ENCODE peak calls at places on chromosomes 7 and 10, in nine cellular contexts. One of them, this sample, is unnamed.

GRCh38 chr10:43479275-43479674 is 42.4 kb downstream of the ZNF487 start:
- DNase-seq in GM23248: peak
- DNase-seq in activated naive CD8-positive, alpha-beta T cell treated with anti-CD3 and anti-CD28 coated beads, Interleukin-2, amount 50 U/mL, for 24 hours: no peak
- DNase-seq in GM04504: peak
- DNase-seq in activated gamma-delta T cell: no peak
- DNase-seq in stimulated activated CD4-positive, alpha-beta T cell treated with anti-CD3 and anti-CD28 coated beads, Interleukin-1b, Interleukin-23, amount 100 ng/mL, for 24 hours: no peak
- DNase-seq in thoracic aorta: no peak
- DNase-seq in DMS153: no peak
- DNase-seq in NCI-H1092: no peak
- DNase-seq in this sample: peak

GRCh38 chr7:9504678-9505077 is 1071.3 kb downstream of the NXPH1 start:
- DNase-seq in GM23248: no peak
- DNase-seq in activated naive CD8-positive, alpha-beta T cell treated with anti-CD3 and anti-CD28 coated beads, Interleukin-2, amount 50 U/mL, for 24 hours: no peak
- DNase-seq in GM04504: no peak
- DNase-seq in activated gamma-delta T cell: no peak
- DNase-seq in stimulated activated CD4-positive, alpha-beta T cell treated with anti-CD3 and anti-CD28 coated beads, Interleukin-1b, Interleukin-23, amount 100 ng/mL, for 24 hours: no peak
- DNase-seq in thoracic aorta: no peak
- DNase-seq in DMS153: no peak
- DNase-seq in NCI-H1092: no peak
- DNase-seq in this sample: no peak

GRCh38 chr7:43758861-43759683 is 592 bp downstream of the BLVRA start:
- DNase-seq in GM23248: peak
- DNase-seq in activated naive CD8-positive, alpha-beta T cell treated with anti-CD3 and anti-CD28 coated beads, Interleukin-2, amount 50 U/mL, for 24 hours: peak
- DNase-seq in GM04504: peak
- DNase-seq in activated gamma-delta T cell: peak
- DNase-seq in stimulated activated CD4-positive, alpha-beta T cell treated with anti-CD3 and anti-CD28 coated beads, Interleukin-1b, Interleukin-23, amount 100 ng/mL, for 24 hours: peak
- DNase-seq in thoracic aorta: no peak
- DNase-seq in DMS153: no peak
- DNase-seq in NCI-H1092: peak
- DNase-seq in this sample: peak

GRCh38 chr7:44463169-44463808 is 27.2 kb downstream of the NUDCD3 start:
- DNase-seq in GM23248: peak
- DNase-seq in activated naive CD8-positive, alpha-beta T cell treated with anti-CD3 and anti-CD28 coated beads, Interleukin-2, amount 50 U/mL, for 24 hours: no peak
- DNase-seq in GM04504: no peak
- DNase-seq in activated gamma-delta T cell: no peak
- DNase-seq in stimulated activated CD4-positive, alpha-beta T cell treated with anti-CD3 and anti-CD28 coated beads, Interleukin-1b, Interleukin-23, amount 100 ng/mL, for 24 hours: no peak
- DNase-seq in thoracic aorta: no peak
- DNase-seq in DMS153: no peak
- DNase-seq in NCI-H1092: no peak
- DNase-seq in this sample: no peak

GRCh38 chr10:58625070-58625469 is 112.4 kb downstream of the BICC1 start:
- DNase-seq in GM23248: peak
- DNase-seq in activated naive CD8-positive, alpha-beta T cell treated with anti-CD3 and anti-CD28 coated beads, Interleukin-2, amount 50 U/mL, for 24 hours: no peak
- DNase-seq in GM04504: peak
- DNase-seq in activated gamma-delta T cell: no peak
- DNase-seq in stimulated activated CD4-positive, alpha-beta T cell treated with anti-CD3 and anti-CD28 coated beads, Interleukin-1b, Interleukin-23, amount 100 ng/mL, for 24 hours: no peak
- DNase-seq in thoracic aorta: no peak
- DNase-seq in DMS153: no peak
- DNase-seq in NCI-H1092: no peak
- DNase-seq in this sample: peak

GRCh38 chr7:130022115-130022514 is 29.1 kb downstream of the ZC3HC1 start:
- DNase-seq in GM23248: no peak
- DNase-seq in activated naive CD8-positive, alpha-beta T cell treated with anti-CD3 and anti-CD28 coated beads, Interleukin-2, amount 50 U/mL, for 24 hours: no peak
- DNase-seq in GM04504: no peak
- DNase-seq in activated gamma-delta T cell: no peak
- DNase-seq in stimulated activated CD4-positive, alpha-beta T cell treated with anti-CD3 and anti-CD28 coated beads, Interleukin-1b, Interleukin-23, amount 100 ng/mL, for 24 hours: no peak
- DNase-seq in thoracic aorta: no peak
- DNase-seq in DMS153: no peak
- DNase-seq in NCI-H1092: no peak
- DNase-seq in this sample: no peak

GRCh38 chr10:111113238-111113960 is 36.6 kb downstream of the ADRA2A start:
- DNase-seq in GM23248: no peak
- DNase-seq in activated naive CD8-positive, alpha-beta T cell treated with anti-CD3 and anti-CD28 coated beads, Interleukin-2, amount 50 U/mL, for 24 hours: no peak
- DNase-seq in GM04504: no peak
- DNase-seq in activated gamma-delta T cell: no peak
- DNase-seq in stimulated activated CD4-positive, alpha-beta T cell treated with anti-CD3 and anti-CD28 coated beads, Interleukin-1b, Interleukin-23, amount 100 ng/mL, for 24 hours: no peak
- DNase-seq in thoracic aorta: no peak
- DNase-seq in DMS153: no peak
- DNase-seq in NCI-H1092: no peak
- DNase-seq in this sample: no peak

GRCh38 chr7:138116156-138116555 is 39.9 kb downstream of the AKR1D1 start:
- DNase-seq in GM23248: peak
- DNase-seq in activated naive CD8-positive, alpha-beta T cell treated with anti-CD3 and anti-CD28 coated beads, Interleukin-2, amount 50 U/mL, for 24 hours: no peak
- DNase-seq in GM04504: no peak
- DNase-seq in activated gamma-delta T cell: no peak
- DNase-seq in stimulated activated CD4-positive, alpha-beta T cell treated with anti-CD3 and anti-CD28 coated beads, Interleukin-1b, Interleukin-23, amount 100 ng/mL, for 24 hours: no peak
- DNase-seq in thoracic aorta: no peak
- DNase-seq in DMS153: no peak
- DNase-seq in NCI-H1092: no peak
- DNase-seq in this sample: peak

GRCh38 chr7:24967696-24968095 is 12.3 kb downstream of the OSBPL3 start:
- DNase-seq in GM23248: no peak
- DNase-seq in activated naive CD8-positive, alpha-beta T cell treated with anti-CD3 and anti-CD28 coated beads, Interleukin-2, amount 50 U/mL, for 24 hours: no peak
- DNase-seq in GM04504: no peak
- DNase-seq in activated gamma-delta T cell: no peak
- DNase-seq in stimulated activated CD4-positive, alpha-beta T cell treated with anti-CD3 and anti-CD28 coated beads, Interleukin-1b, Interleukin-23, amount 100 ng/mL, for 24 hours: no peak
- DNase-seq in thoracic aorta: no peak
- DNase-seq in DMS153: no peak
- DNase-seq in NCI-H1092: no peak
- DNase-seq in this sample: no peak

GRCh38 chr7:21967500-21968099 is 21.9 kb upstream of the CDCA7L start:
- DNase-seq in GM23248: no peak
- DNase-seq in activated naive CD8-positive, alpha-beta T cell treated with anti-CD3 and anti-CD28 coated beads, Interleukin-2, amount 50 U/mL, for 24 hours: peak
- DNase-seq in GM04504: no peak
- DNase-seq in activated gamma-delta T cell: no peak
- DNase-seq in stimulated activated CD4-positive, alpha-beta T cell treated with anti-CD3 and anti-CD28 coated beads, Interleukin-1b, Interleukin-23, amount 100 ng/mL, for 24 hours: no peak
- DNase-seq in thoracic aorta: no peak
- DNase-seq in DMS153: no peak
- DNase-seq in NCI-H1092: no peak
- DNase-seq in this sample: no peak

GRCh38 chr7:1811850-1812692 is 142.0 kb downstream of the ELFN1 start:
- DNase-seq in GM23248: no peak
- DNase-seq in activated naive CD8-positive, alpha-beta T cell treated with anti-CD3 and anti-CD28 coated beads, Interleukin-2, amount 50 U/mL, for 24 hours: no peak
- DNase-seq in GM04504: no peak
- DNase-seq in activated gamma-delta T cell: no peak
- DNase-seq in stimulated activated CD4-positive, alpha-beta T cell treated with anti-CD3 and anti-CD28 coated beads, Interleukin-1b, Interleukin-23, amount 100 ng/mL, for 24 hours: no peak
- DNase-seq in thoracic aorta: no peak
- DNase-seq in DMS153: no peak
- DNase-seq in NCI-H1092: no peak
- DNase-seq in this sample: peak

GRCh38 chr10:1402821-1403507 is 334.4 kb downstream of the ADARB2 start:
- DNase-seq in GM23248: no peak
- DNase-seq in activated naive CD8-positive, alpha-beta T cell treated with anti-CD3 and anti-CD28 coated beads, Interleukin-2, amount 50 U/mL, for 24 hours: no peak
- DNase-seq in GM04504: no peak
- DNase-seq in activated gamma-delta T cell: no peak
- DNase-seq in stimulated activated CD4-positive, alpha-beta T cell treated with anti-CD3 and anti-CD28 coated beads, Interleukin-1b, Interleukin-23, amount 100 ng/mL, for 24 hours: no peak
- DNase-seq in thoracic aorta: no peak
- DNase-seq in DMS153: no peak
- DNase-seq in NCI-H1092: no peak
- DNase-seq in this sample: peak

GRCh38 chr10:30607814-30608213 is 21.7 kb downstream of the LYZL2 start:
- DNase-seq in GM23248: no peak
- DNase-seq in activated naive CD8-positive, alpha-beta T cell treated with anti-CD3 and anti-CD28 coated beads, Interleukin-2, amount 50 U/mL, for 24 hours: no peak
- DNase-seq in GM04504: no peak
- DNase-seq in activated gamma-delta T cell: no peak
- DNase-seq in stimulated activated CD4-positive, alpha-beta T cell treated with anti-CD3 and anti-CD28 coated beads, Interleukin-1b, Interleukin-23, amount 100 ng/mL, for 24 hours: no peak
- DNase-seq in thoracic aorta: no peak
- DNase-seq in DMS153: no peak
- DNase-seq in NCI-H1092: no peak
- DNase-seq in this sample: no peak

GRCh38 chr7:71497233-71497946 is 365.4 kb downstream of the GALNT17 start:
- DNase-seq in GM23248: no peak
- DNase-seq in activated naive CD8-positive, alpha-beta T cell treated with anti-CD3 and anti-CD28 coated beads, Interleukin-2, amount 50 U/mL, for 24 hours: no peak
- DNase-seq in GM04504: no peak
- DNase-seq in activated gamma-delta T cell: no peak
- DNase-seq in stimulated activated CD4-positive, alpha-beta T cell treated with anti-CD3 and anti-CD28 coated beads, Interleukin-1b, Interleukin-23, amount 100 ng/mL, for 24 hours: no peak
- DNase-seq in thoracic aorta: no peak
- DNase-seq in DMS153: no peak
- DNase-seq in NCI-H1092: no peak
- DNase-seq in this sample: no peak

GRCh38 chr10:16965740-16966447 is 148.7 kb upstream of the RSU1 start:
- DNase-seq in GM23248: peak
- DNase-seq in activated naive CD8-positive, alpha-beta T cell treated with anti-CD3 and anti-CD28 coated beads, Interleukin-2, amount 50 U/mL, for 24 hours: no peak
- DNase-seq in GM04504: peak
- DNase-seq in activated gamma-delta T cell: no peak
- DNase-seq in stimulated activated CD4-positive, alpha-beta T cell treated with anti-CD3 and anti-CD28 coated beads, Interleukin-1b, Interleukin-23, amount 100 ng/mL, for 24 hours: no peak
- DNase-seq in thoracic aorta: peak
- DNase-seq in DMS153: no peak
- DNase-seq in NCI-H1092: no peak
- DNase-seq in this sample: peak

GRCh38 chr10:100827819-100828743 is 82.7 kb downstream of the PAX2 start:
- DNase-seq in GM23248: peak
- DNase-seq in activated naive CD8-positive, alpha-beta T cell treated with anti-CD3 and anti-CD28 coated beads, Interleukin-2, amount 50 U/mL, for 24 hours: peak
- DNase-seq in GM04504: no peak
- DNase-seq in activated gamma-delta T cell: peak
- DNase-seq in stimulated activated CD4-positive, alpha-beta T cell treated with anti-CD3 and anti-CD28 coated beads, Interleukin-1b, Interleukin-23, amount 100 ng/mL, for 24 hours: no peak
- DNase-seq in thoracic aorta: no peak
- DNase-seq in DMS153: no peak
- DNase-seq in NCI-H1092: no peak
- DNase-seq in this sample: peak

GRCh38 chr10:102426803-102427287 is 5.5 kb downstream of the CUEDC2 start:
- DNase-seq in GM23248: peak
- DNase-seq in activated naive CD8-positive, alpha-beta T cell treated with anti-CD3 and anti-CD28 coated beads, Interleukin-2, amount 50 U/mL, for 24 hours: no peak
- DNase-seq in GM04504: no peak
- DNase-seq in activated gamma-delta T cell: no peak
- DNase-seq in stimulated activated CD4-positive, alpha-beta T cell treated with anti-CD3 and anti-CD28 coated beads, Interleukin-1b, Interleukin-23, amount 100 ng/mL, for 24 hours: no peak
- DNase-seq in thoracic aorta: no peak
- DNase-seq in DMS153: no peak
- DNase-seq in NCI-H1092: no peak
- DNase-seq in this sample: peak

GRCh38 chr7:42143605-42144252 is 93.3 kb downstream of the GLI3 start:
- DNase-seq in GM23248: peak
- DNase-seq in activated naive CD8-positive, alpha-beta T cell treated with anti-CD3 and anti-CD28 coated beads, Interleukin-2, amount 50 U/mL, for 24 hours: no peak
- DNase-seq in GM04504: peak
- DNase-seq in activated gamma-delta T cell: no peak
- DNase-seq in stimulated activated CD4-positive, alpha-beta T cell treated with anti-CD3 and anti-CD28 coated beads, Interleukin-1b, Interleukin-23, amount 100 ng/mL, for 24 hours: no peak
- DNase-seq in thoracic aorta: no peak
- DNase-seq in DMS153: no peak
- DNase-seq in NCI-H1092: no peak
- DNase-seq in this sample: peak

GRCh38 chr10:29860159-29860558 is 199.2 kb downstream of the JCAD start:
- DNase-seq in GM23248: peak
- DNase-seq in activated naive CD8-positive, alpha-beta T cell treated with anti-CD3 and anti-CD28 coated beads, Interleukin-2, amount 50 U/mL, for 24 hours: no peak
- DNase-seq in GM04504: peak
- DNase-seq in activated gamma-delta T cell: no peak
- DNase-seq in stimulated activated CD4-positive, alpha-beta T cell treated with anti-CD3 and anti-CD28 coated beads, Interleukin-1b, Interleukin-23, amount 100 ng/mL, for 24 hours: no peak
- DNase-seq in thoracic aorta: no peak
- DNase-seq in DMS153: no peak
- DNase-seq in NCI-H1092: no peak
- DNase-seq in this sample: no peak

GRCh38 chr7:81618400-81619014 is 151.3 kb downstream of the HGF start:
- DNase-seq in GM23248: peak
- DNase-seq in activated naive CD8-positive, alpha-beta T cell treated with anti-CD3 and anti-CD28 coated beads, Interleukin-2, amount 50 U/mL, for 24 hours: no peak
- DNase-seq in GM04504: peak
- DNase-seq in activated gamma-delta T cell: no peak
- DNase-seq in stimulated activated CD4-positive, alpha-beta T cell treated with anti-CD3 and anti-CD28 coated beads, Interleukin-1b, Interleukin-23, amount 100 ng/mL, for 24 hours: no peak
- DNase-seq in thoracic aorta: no peak
- DNase-seq in DMS153: no peak
- DNase-seq in NCI-H1092: no peak
- DNase-seq in this sample: peak

GRCh38 chr10:99396471-99396870 is 34.0 kb downstream of the GOT1 start:
- DNase-seq in GM23248: peak
- DNase-seq in activated naive CD8-positive, alpha-beta T cell treated with anti-CD3 and anti-CD28 coated beads, Interleukin-2, amount 50 U/mL, for 24 hours: no peak
- DNase-seq in GM04504: peak
- DNase-seq in activated gamma-delta T cell: no peak
- DNase-seq in stimulated activated CD4-positive, alpha-beta T cell treated with anti-CD3 and anti-CD28 coated beads, Interleukin-1b, Interleukin-23, amount 100 ng/mL, for 24 hours: no peak
- DNase-seq in thoracic aorta: no peak
- DNase-seq in DMS153: no peak
- DNase-seq in NCI-H1092: no peak
- DNase-seq in this sample: no peak

GRCh38 chr7:31734456-31734855 is 47.4 kb downstream of the PPP1R17 start:
- DNase-seq in GM23248: peak
- DNase-seq in activated naive CD8-positive, alpha-beta T cell treated with anti-CD3 and anti-CD28 coated beads, Interleukin-2, amount 50 U/mL, for 24 hours: no peak
- DNase-seq in GM04504: peak
- DNase-seq in activated gamma-delta T cell: no peak
- DNase-seq in stimulated activated CD4-positive, alpha-beta T cell treated with anti-CD3 and anti-CD28 coated beads, Interleukin-1b, Interleukin-23, amount 100 ng/mL, for 24 hours: no peak
- DNase-seq in thoracic aorta: no peak
- DNase-seq in DMS153: no peak
- DNase-seq in NCI-H1092: no peak
- DNase-seq in this sample: no peak

GRCh38 chr7:140623995-140624902 is 16.4 kb downstream of the DENND2A start:
- DNase-seq in GM23248: no peak
- DNase-seq in activated naive CD8-positive, alpha-beta T cell treated with anti-CD3 and anti-CD28 coated beads, Interleukin-2, amount 50 U/mL, for 24 hours: no peak
- DNase-seq in GM04504: no peak
- DNase-seq in activated gamma-delta T cell: no peak
- DNase-seq in stimulated activated CD4-positive, alpha-beta T cell treated with anti-CD3 and anti-CD28 coated beads, Interleukin-1b, Interleukin-23, amount 100 ng/mL, for 24 hours: no peak
- DNase-seq in thoracic aorta: no peak
- DNase-seq in DMS153: no peak
- DNase-seq in NCI-H1092: no peak
- DNase-seq in this sample: no peak

This sample was measured in osteoblast.